ENCODE peak calls at places on chromosomes 3 and 15, in five cellular contexts. O is T-helper 9 cell; H is stimulated activated CD4-positive, alpha-beta T cell treated with anti-CD3 and anti-CD28 coated beads, Interleukin-4, amount 100 ng/mL, for 24 hours; P is ACHN; B is NCI-H1105. W is an unnamed sample.

GRCh38 chr15:74954515-74954914 is 2.1 kb downstream of the RPP25 start:
- DNase-seq in O (no peak), H (no peak), P (no peak), B (no peak), W (no peak)

GRCh38 chr15:37056168-37056893 is 44.0 kb downstream of the MEIS2 start:
- DNase-seq in O (no peak), H (no peak), P (no peak), B (peak), W (no peak)

GRCh38 chr3:177705976-177706866 is 508.9 kb upstream of the TBL1XR1 start:
- DNase-seq in O (no peak), H (no peak), P (no peak), B (no peak), W (no peak)

GRCh38 chr3:64342940-64343691 is 117.8 kb upstream of the PRICKLE2 start:
- DNase-seq in O (no peak), H (no peak), P (no peak), B (no peak), W (no peak)

GRCh38 chr15:56241374-56242085 is 2.1 kb downstream of the RFX7 start:
- DNase-seq in O (no peak), H (no peak), P (no peak), B (no peak), W (no peak)

GRCh38 chr3:170000051-170000450 is 33.4 kb downstream of the SEC62 start:
- DNase-seq in O (no peak), H (no peak), P (no peak), B (no peak), W (no peak)

GRCh38 chr3:56855856-56856538 is 54.2 kb upstream of the ARHGEF3 start:
- DNase-seq in O (no peak), H (peak), P (peak), B (no peak), W (peak)

GRCh38 chr3:158640646-158641045 is 3.7 kb upstream of the GFM1 start:
- DNase-seq in O (no peak), H (no peak), P (no peak), B (no peak), W (no peak)

GRCh38 chr3:55639143-55639542 is 152.0 kb upstream of the WNT5A start:
- DNase-seq in O (no peak), H (no peak), P (no peak), B (no peak), W (no peak)

GRCh38 chr3:38454884-38455638 is 1.4 kb downstream of the ACVR2B start:
- DNase-seq in O (no peak), H (peak), P (peak), B (peak), W (no peak)

GRCh38 chr3:161388860-161389259 is 17.5 kb upstream of the SPTSSB start:
- DNase-seq in O (no peak), H (no peak), P (no peak), B (no peak), W (no peak)

GRCh38 chr3:117531078-117531477 is 821.5 kb downstream of the TUSC7 start:
- DNase-seq in O (no peak), H (no peak), P (no peak), B (peak), W (no peak)

GRCh38 chr15:87942316-87942715 is 314.2 kb downstream of the NTRK3 start:
- DNase-seq in O (no peak), H (no peak), P (no peak), B (no peak), W (no peak)

GRCh38 chr3:184334470-184335158 is 2.8 kb upstream of the FAM131A start:
- DNase-seq in O (peak), H (peak), P (peak), B (no peak), W (peak)

GRCh38 chr15:39854161-39854560 is 65.9 kb downstream of the GPR176 start:
- DNase-seq in O (no peak), H (no peak), P (no peak), B (no peak), W (no peak)

GRCh38 chr3:177465243-177465642 is 268.0 kb upstream of the TBL1XR1 start:
- DNase-seq in O (no peak), H (no peak), P (no peak), B (no peak), W (no peak)

GRCh38 chr15:44034933-44035624 is 160.0 kb downstream of the FRMD5 start:
- DNase-seq in O (no peak), H (no peak), P (peak), B (no peak), W (no peak)

GRCh38 chr3:55522077-55522476 is 35.0 kb upstream of the WNT5A start:
- DNase-seq in O (no peak), H (no peak), P (no peak), B (no peak), W (no peak)

GRCh38 chr3:89227634-89228033 is 120.2 kb downstream of the EPHA3 start:
- DNase-seq in O (no peak), H (no peak), P (no peak), B (no peak), W (no peak)

GRCh38 chr15:65132841-65133549 is 613 bp downstream of the PDCD7 start:
- DNase-seq in O (peak), H (peak), P (peak), B (no peak), W (peak)

GRCh38 chr3:160448845-160449659 is 534 bp downstream of the TRIM59 start:
- DNase-seq in O (no peak), H (no peak), P (peak), B (no peak), W (no peak)

GRCh38 chr15:39642011-39642640 is 61.2 kb downstream of the THBS1 start:
- DNase-seq in O (no peak), H (no peak), P (no peak), B (no peak), W (no peak)

GRCh38 chr15:43511012-43511885 is 6.2 kb upstream of the MAP1A start:
- DNase-seq in O (no peak), H (peak), P (peak), B (no peak), W (peak)

GRCh38 chr3:144031938-144032337 is 60.3 kb downstream of the DIPK2A start:
- DNase-seq in O (no peak), H (no peak), P (no peak), B (no peak), W (no peak)

GRCh38 chr15:89556413-89557262 is 18.6 kb upstream of the TICRR start:
- DNase-seq in O (peak), H (peak), P (peak), B (peak), W (peak)

W was measured in activated naive CD4-positive, alpha-beta T cell treated with anti-CD3 and anti-CD28 coated beads for 36 hours.